ENCODE peak calls at places on chromosomes 1 and 21, in eight cellular contexts. P, R, Y, B, M, I, U and Z are unnamed samples.

GRCh38 chr1:186474208-186474607 is 13.3 kb upstream of the PDC start:
- DNase-seq in P (no peak), R (peak; percentile 12), Y (no peak), B (no peak), M (no peak), I (no peak), U (no peak), Z (no peak)

GRCh38 chr1:51610637-51611036 is 6.3 kb upstream of the OSBPL9 start:
- DNase-seq in P (no peak), R (no peak), Y (no peak), B (no peak), M (no peak), I (no peak), U (no peak), Z (no peak)

GRCh38 chr1:207050428-207050767 is 610 bp downstream of the YOD1 start:
- DNase-seq in P (no peak), R (no peak), Y (no peak), B (no peak), M (no peak), I (no peak), U (peak; percentile 30), Z (no peak)

GRCh38 chr1:26142165-26142564 is 16.7 kb upstream of the FAM110D start:
- DNase-seq in P (no peak), R (no peak), Y (no peak), B (no peak), M (no peak), I (no peak), U (no peak), Z (no peak)

GRCh38 chr1:228012555-228012954 is 5.8 kb downstream of the WNT3A start:
- DNase-seq in P (no peak), R (no peak), Y (no peak), B (no peak), M (no peak), I (no peak), U (no peak), Z (no peak)

GRCh38 chr1:15033264-15033663 is 120.3 kb upstream of the TMEM51 start:
- DNase-seq in P (no peak), R (no peak), Y (no peak), B (no peak), M (no peak), I (no peak), U (no peak), Z (no peak)

GRCh38 chr1:178271471-178271870 is 177.6 kb downstream of the RASAL2 start:
- DNase-seq in P (no peak), R (no peak), Y (no peak), B (no peak), M (no peak), I (no peak), U (no peak), Z (no peak)

GRCh38 chr1:102182603-102183260 is 186.0 kb upstream of the OLFM3 start:
- DNase-seq in P (no peak), R (no peak), Y (no peak), B (no peak), M (no peak), I (no peak), U (no peak), Z (no peak)

GRCh38 chr1:10659646-10660540 is 136.6 kb downstream of the CASZ1 start:
- DNase-seq in P (no peak), R (no peak), Y (no peak), B (no peak), M (no peak), I (no peak), U (no peak), Z (no peak)

GRCh38 chr1:196535727-196536126 is 72.5 kb downstream of the KCNT2 start:
- DNase-seq in P (no peak), R (peak; percentile 65), Y (peak; percentile 77), B (no peak), M (no peak), I (no peak), U (no peak), Z (no peak)

GRCh38 chr1:169318845-169319244 is 48.8 kb downstream of the NME7 start:
- DNase-seq in P (no peak), R (no peak), Y (no peak), B (no peak), M (no peak), I (no peak), U (no peak), Z (no peak)

GRCh38 chr1:97350662-97351061 is 570.2 kb downstream of the DPYD start:
- DNase-seq in P (no peak), R (no peak), Y (no peak), B (no peak), M (no peak), I (no peak), U (no peak), Z (no peak)

GRCh38 chr1:160641323-160642280 is 5.2 kb downstream of the SLAMF1 start:
- DNase-seq in P (no peak), R (no peak), Y (no peak), B (no peak), M (no peak), I (no peak), U (no peak), Z (no peak)

GRCh38 chr1:7187121-7187510 is 401.9 kb downstream of the CAMTA1 start:
- DNase-seq in P (no peak), R (no peak), Y (no peak), B (no peak), M (no peak), I (no peak), U (no peak), Z (no peak)

GRCh38 chr1:230189276-230190183 is 122.5 kb downstream of the GALNT2 start:
- DNase-seq in P (no peak), R (no peak), Y (no peak), B (no peak), M (no peak), I (no peak), U (no peak), Z (no peak)

GRCh38 chr1:230453377-230453776 is 27.2 kb upstream of the PGBD5 start:
- DNase-seq in P (no peak), R (no peak), Y (no peak), B (no peak), M (no peak), I (no peak), U (no peak), Z (no peak)

GRCh38 chr1:111448482-111448917 is 556 bp downstream of the WDR77 start:
- DNase-seq in P (peak; percentile 56), R (no peak), Y (peak; percentile 23), B (no peak), M (no peak), I (no peak), U (no peak), Z (no peak)

GRCh38 chr1:54486864-54487263 is 61.2 kb upstream of the ACOT11 start:
- DNase-seq in P (no peak), R (no peak), Y (peak; percentile 28), B (no peak), M (no peak), I (no peak), U (peak; percentile 27), Z (peak; percentile 33)

GRCh38 chr1:94980909-94981252 is 54.0 kb upstream of the CNN3 start:
- DNase-seq in P (no peak), R (no peak), Y (no peak), B (no peak), M (no peak), I (no peak), U (no peak), Z (no peak)

GRCh38 chr1:188642585-188643168 is 1813.9 kb downstream of the PLA2G4A start:
- DNase-seq in P (no peak), R (no peak), Y (no peak), B (no peak), M (no peak), I (no peak), U (no peak), Z (no peak)

GRCh38 chr1:68916227-68916853 is 419.5 kb upstream of the DEPDC1 start:
- DNase-seq in P (no peak), R (no peak), Y (no peak), B (no peak), M (no peak), I (no peak), U (peak; percentile 19), Z (no peak)

GRCh38 chr1:225746361-225747179 is 31.1 kb upstream of the SRP9 start:
- DNase-seq in P (no peak), R (peak; percentile 89), Y (no peak), B (no peak), M (no peak), I (peak; percentile 69), U (peak; percentile 87), Z (peak; percentile 70)

GRCh38 chr1:224684920-224685547 is 68.9 kb downstream of the CNIH3 start:
- DNase-seq in P (no peak), R (no peak), Y (no peak), B (no peak), M (no peak), I (no peak), U (no peak), Z (no peak)

GRCh38 chr21:44761011-44761729 is 40.5 kb downstream of the UBE2G2 start:
- DNase-seq in P (no peak), R (no peak), Y (peak; percentile 45), B (no peak), M (no peak), I (no peak), U (no peak), Z (peak; percentile 77)
- TF ChIP-seq CTCF in P (peak; percentile 66), R (no peak), Y (peak; percentile 77), B (peak; percentile 36), M (no peak), I (no peak), U (no peak), Z (peak; percentile 62)

DNA sequence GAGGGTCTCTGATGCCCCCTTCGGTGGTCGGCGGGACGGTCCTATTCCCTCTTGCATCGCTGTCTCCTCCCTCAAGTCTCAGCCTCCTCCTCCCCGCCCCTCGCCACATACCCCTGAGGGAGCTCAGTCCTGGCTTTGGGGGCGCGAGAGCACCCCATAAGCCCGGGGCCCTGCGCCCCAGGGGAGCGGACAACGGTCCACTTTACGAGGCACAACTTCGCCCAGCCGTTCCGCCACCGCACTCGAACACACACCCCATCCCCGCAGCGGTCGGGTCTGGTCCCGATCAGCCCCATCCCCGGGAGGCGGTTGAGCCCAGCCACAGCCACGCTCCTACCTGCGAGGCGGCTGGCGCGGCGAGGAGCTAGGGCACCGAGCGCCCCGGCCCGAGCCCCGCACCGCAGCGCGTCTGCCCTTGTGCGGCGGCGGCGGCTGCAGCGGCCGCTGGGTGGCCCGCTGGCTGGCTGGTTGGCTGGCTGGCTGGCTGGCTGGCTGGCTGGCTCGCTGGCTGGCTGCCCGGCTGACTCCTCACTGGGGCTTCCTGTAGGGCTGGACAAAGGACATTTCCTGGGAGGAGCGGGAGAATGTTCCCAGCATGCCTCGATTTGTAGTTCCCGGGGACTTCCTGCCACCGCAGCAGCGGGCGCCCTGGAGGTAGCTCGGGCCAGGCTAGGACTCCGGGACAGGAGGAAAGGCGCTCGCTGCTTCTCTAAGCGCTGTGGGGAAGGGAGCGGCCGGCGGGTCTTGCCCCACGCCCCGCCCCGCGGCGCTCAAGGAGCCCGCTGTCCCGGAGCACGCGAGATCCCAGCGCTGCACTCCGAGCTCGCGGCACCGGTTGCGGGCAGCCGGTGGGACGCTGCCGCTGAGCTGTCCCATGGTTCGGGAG is at the start of gene ZNF697:
- DNase-seq in P (peak; percentile 93), R (peak; percentile 90), Y (no peak), B (peak; percentile 96), M (peak; percentile 93), I (peak; percentile 98), U (peak; percentile 97), Z (peak; percentile 98)
- H3K4me3 ChIP-seq in P (peak within 1 kb of the TSS; percentile 90), R (peak within 1 kb of the TSS; percentile 94), Y (no peak within 1 kb of the TSS), B (peak within 1 kb of the TSS; percentile 97), M (peak within 1 kb of the TSS; percentile 86), I (peak within 1 kb of the TSS; percentile 98), U (peak within 1 kb of the TSS; percentile 82), Z (peak within 1 kb of the TSS; percentile 31)

GRCh38 chr21:42232176-42232825 is 13.4 kb downstream of the ABCG1 start:
- DNase-seq in P (no peak), R (no peak), Y (peak; percentile 82), B (no peak), M (no peak), I (no peak), U (no peak), Z (no peak)
- H3K4me1 ChIP-seq in P (peaks cover 17% of the 10 kb centered on the region), R (peaks cover 39% of the 10 kb centered on the region), Y (peaks cover 99% of the 10 kb centered on the region), B (peaks cover 8% of the 10 kb centered on the region), M (peaks cover 34% of the 10 kb centered on the region), I (peaks cover 96% of the 10 kb centered on the region), U (no peaks in the 10 kb centered on the region), Z (peaks cover 66% of the 10 kb centered on the region)

GRCh38 chr1:17765444-17766411 is 10.6 kb downstream of the ACTL8 start:
- DNase-seq in P (no peak), R (peak; percentile 76), Y (no peak), B (no peak), M (no peak), I (no peak), U (no peak), Z (peak; percentile 17)
- TF ChIP-seq CTCF in P (no peak), R (no peak), Y (no peak), B (no peak), M (no peak), I (no peak), U (no peak), Z (no peak)